ENCODE peak calls at places on chromosomes 11 and 22, in five cellular contexts. D is nephron progenitor cell; I is heart left ventricle; B is stimulated activated CD8-positive, alpha-beta memory T cell treated with anti-CD3 and anti-CD28 coated beads, Interleukin-7, amount 100 ng/mL, for 1 hour; Y is MCF 10A. M is an unnamed sample.

GRCh38 chr11:113841691-113842090 is 33.7 kb downstream of the USP28 start:
- DNase-seq in D (no peak), B (no peak), Y (no peak), I (no peak), M (no peak)

GRCh38 chr11:1748467-1749019 is 1.9 kb downstream of the IFITM10 start:
- DNase-seq in I (no peak), Y (no peak), D (no peak), B (no peak), M (no peak)

GRCh38 chr11:1731451-1732059 is 18.8 kb downstream of the IFITM10 start:
- DNase-seq in I (no peak), Y (no peak), B (no peak), D (no peak), M (no peak)

GRCh38 chr11:70790671-70791300 is 392.5 kb downstream of the CTTN start:
- DNase-seq in B (no peak), I (no peak), D (no peak), Y (no peak), M (no peak)

GRCh38 chr11:133947298-133947905 is 9.4 kb downstream of the IGSF9B start:
- DNase-seq in D (peak), I (peak), Y (peak), B (no peak), M (peak)

GRCh38 chr11:76658231-76658630 is 12.3 kb downstream of the LRRC32 start:
- DNase-seq in B (no peak), I (no peak), D (no peak), Y (no peak), M (no peak)

GRCh38 chr22:19626666-19627065 is 87.6 kb upstream of the SEPTIN5 start:
- DNase-seq in Y (no peak), I (no peak), B (no peak), D (no peak), M (no peak)

GRCh38 chr11:90329043-90329442 is 106.2 kb upstream of the CHORDC1 start:
- DNase-seq in D (no peak), B (no peak), Y (no peak), I (no peak), M (no peak)

GRCh38 chr22:20955548-20955947 is 11.5 kb upstream of the AIFM3 start:
- DNase-seq in I (no peak), Y (no peak), D (no peak), B (no peak), M (peak)

GRCh38 chr11:123202155-123202714 is 7.2 kb upstream of the CLMP start:
- DNase-seq in B (no peak), Y (no peak), D (peak), I (peak), M (no peak)

GRCh38 chr11:47534707-47535251 is 18.2 kb downstream of the CELF1 start:
- DNase-seq in Y (no peak), I (no peak), D (no peak), B (no peak), M (no peak)

GRCh38 chr11:71305451-71306125 is 53.2 kb upstream of the SHANK2 start:
- DNase-seq in Y (no peak), B (no peak), D (no peak), I (no peak), M (no peak)

GRCh38 chr11:117039897-117040296 is 58.3 kb downstream of the SIK3 start:
- DNase-seq in D (no peak), B (no peak), I (no peak), Y (peak), M (peak)